ENCODE peak calls at places on chromosomes 1 and 21, in five cellular contexts. P is ovary, S is tibial artery, T is breast epithelium, I is left ventricle myocardium inferior. R is an unnamed sample. For H3K9me3, the result is how much of the 10 kb centered on the place peaks cover.

GRCh38 chr1:28602536-28603439 is 10.7 kb downstream of the RAB42 start:
- DNase-seq in I (no peak), P (peak), T (peak), S (peak), R (peak)

GRCh38 chr1:147272042-147272441 is 29.6 kb downstream of the CHD1L start:
- DNase-seq in P (no peak), I (no peak), S (no peak), T (no peak), R (no peak)

GRCh38 chr1:32758795-32759430 is 56.3 kb upstream of the SYNC start:
- DNase-seq in P (no peak), S (no peak), I (no peak), T (no peak), R (no peak)

GRCh38 chr21:42685036-42685435 is 31.6 kb downstream of the PDE9A start:
- DNase-seq in I (no peak), S (no peak), P (no peak), T (no peak), R (no peak)

GRCh38 chr1:234091065-234091401 is 186.6 kb downstream of the SLC35F3 start:
- DNase-seq in S (no peak), P (no peak), I (no peak), T (no peak), R (no peak)

GRCh38 chr1:22792396-22793171 is 81.9 kb downstream of the EPHB2 start:
- DNase-seq in S (no peak), I (no peak), P (peak), T (no peak), R (no peak)

GRCh38 chr1:170714163-170714562 is 50.2 kb downstream of the PRRX1 start:
- DNase-seq in S (no peak), T (no peak), I (no peak), P (no peak), R (no peak)

GRCh38 chr1:226424228-226425003 is 16.5 kb upstream of the PARP1 start:
- DNase-seq in P (no peak), I (no peak), S (no peak), T (no peak), R (no peak)

GRCh38 chr1:183454377-183454776 is 17.9 kb upstream of the SMG7 start:
- DNase-seq in P (no peak), T (no peak), S (no peak), I (no peak), R (no peak)

GRCh38 chr1:15849775-15850449 is 2.4 kb downstream of the SPEN start:
- DNase-seq in T (no peak), I (peak), S (peak), P (no peak), R (no peak)

GRCh38 chr1:54884135-54884586 is 2.8 kb downstream of the DHCR24 start:
- DNase-seq in S (no peak), I (no peak), P (no peak), T (no peak), R (no peak)

GRCh38 chr1:24486296-24487065 is 16.2 kb upstream of the RCAN3 start:
- DNase-seq in S (peak), P (no peak), I (no peak), T (no peak), R (peak)

GRCh38 chr21:45432575-45433255 is 27.8 kb downstream of the COL18A1 start:
- DNase-seq in T (no peak), P (peak), S (peak), I (no peak), R (no peak)

GRCh38 chr1:217953330-217953729 is 322.2 kb downstream of the SPATA17 start:
- DNase-seq in S (no peak), I (no peak), T (no peak), P (no peak), R (no peak)

GRCh38 chr21:25513810-25514209 is 93.5 kb downstream of the MRPL39 start:
- DNase-seq in P (no peak), S (no peak), T (no peak), I (no peak), R (no peak)
- H3K9me3 ChIP-seq in P (under half), S (under half), T (under half), I (under half), R (under half)

GRCh38 chr1:4509206-4509605 is 145.2 kb upstream of the AJAP1 start:
- DNase-seq in I (no peak), S (no peak), T (no peak), P (no peak), R (no peak)

GRCh38 chr1:4513326-4514114 is 140.9 kb upstream of the AJAP1 start:
- DNase-seq in I (no peak), S (no peak), T (no peak), P (no peak), R (no peak)

GRCh38 chr1:4512622-4513021 is 141.8 kb upstream of the AJAP1 start:
- DNase-seq in I (peak), S (no peak), P (peak), T (no peak), R (no peak)

GRCh38 chr1:4511374-4511773 is 143.0 kb upstream of the AJAP1 start:
- DNase-seq in S (peak), I (no peak), P (no peak), T (no peak), R (no peak)

DNA sequence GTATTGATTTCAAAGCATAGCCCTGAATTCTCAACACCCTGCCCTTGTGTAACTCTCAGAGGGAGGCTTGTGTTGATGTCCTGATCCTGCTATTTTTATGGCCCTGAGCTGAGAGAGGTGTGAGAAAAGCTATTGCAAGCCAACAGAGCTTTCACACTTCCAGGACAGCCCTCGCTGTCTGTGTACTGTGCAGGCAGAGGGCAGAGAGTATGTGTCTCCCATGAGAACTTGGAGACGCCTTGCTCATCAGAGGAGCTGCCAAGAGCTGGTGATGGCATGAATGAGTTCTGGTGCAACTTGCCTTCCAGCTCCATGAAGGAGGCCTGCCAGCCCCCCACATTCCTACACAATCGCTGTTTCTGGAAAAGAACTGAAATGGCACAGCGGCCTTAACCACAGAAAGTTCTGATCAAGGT is 144.1 kb upstream of the AJAP1 start:
- DNase-seq in I (no peak), P (no peak), T (peak), S (no peak), R (no peak)
- H3K9me3 ChIP-seq in I (under half), P (under half), T (under half), S (under half), R (under half)

DNA sequence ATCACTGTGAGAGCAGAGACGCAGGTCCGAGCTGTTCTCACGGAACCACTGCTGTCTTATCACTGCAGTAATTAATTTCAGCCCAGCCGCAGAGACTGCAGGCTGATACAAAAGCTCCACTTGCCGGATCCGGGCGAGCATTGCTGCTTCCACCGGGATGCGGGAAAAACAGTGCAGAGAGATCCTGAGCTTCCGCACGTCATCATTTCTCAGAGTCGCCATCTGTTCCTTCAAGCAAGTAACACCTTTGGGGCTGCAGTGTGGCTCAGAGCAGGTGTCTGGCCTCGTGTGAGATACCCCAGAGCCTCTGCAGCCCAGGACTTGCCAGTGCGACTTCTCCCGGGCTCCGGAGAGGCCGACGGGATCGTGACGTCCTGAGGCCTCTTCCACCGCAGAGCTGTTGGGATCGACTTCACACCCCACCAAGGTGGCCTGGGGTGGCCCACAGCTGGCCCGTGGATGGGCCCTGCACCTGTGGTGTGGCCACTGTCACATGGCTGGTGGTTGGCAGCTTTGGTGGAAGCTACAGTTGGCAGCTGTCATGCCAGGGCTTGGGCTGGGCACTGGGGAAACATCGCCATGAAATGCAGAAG is 92.4 kb upstream of the ACTRT2 start:
- DNase-seq in I (no peak), T (no peak), S (no peak), P (no peak), R (no peak)
- H3K9me3 ChIP-seq in I (under half), T (under half), S (under half), P (under half), R (under half)

DNA sequence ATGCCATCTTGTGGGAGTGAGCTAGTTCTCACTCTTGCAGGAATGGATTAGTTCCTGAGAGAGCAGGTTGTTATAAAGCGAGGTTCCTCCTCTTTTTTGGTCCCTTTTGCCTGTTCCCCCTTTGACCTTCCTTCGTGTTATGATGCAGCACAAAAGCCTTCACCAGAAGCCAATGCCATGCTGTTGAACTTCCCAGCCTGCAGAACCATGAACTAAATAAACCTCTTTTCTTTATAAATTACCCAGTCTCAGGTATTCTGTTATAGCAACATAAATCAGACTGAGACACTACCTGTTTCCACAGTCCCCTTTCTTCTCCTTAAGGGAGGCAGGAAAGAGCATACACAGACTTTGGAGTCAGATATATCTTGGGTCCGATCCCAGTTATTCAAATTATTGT is 25.6 kb downstream of the DISP3 start:
- DNase-seq in S (no peak), T (no peak), I (no peak), P (no peak), R (no peak)
- H3K9me3 ChIP-seq in S (under half), T (under half), I (half or more), P (under half), R (under half)

DNA sequence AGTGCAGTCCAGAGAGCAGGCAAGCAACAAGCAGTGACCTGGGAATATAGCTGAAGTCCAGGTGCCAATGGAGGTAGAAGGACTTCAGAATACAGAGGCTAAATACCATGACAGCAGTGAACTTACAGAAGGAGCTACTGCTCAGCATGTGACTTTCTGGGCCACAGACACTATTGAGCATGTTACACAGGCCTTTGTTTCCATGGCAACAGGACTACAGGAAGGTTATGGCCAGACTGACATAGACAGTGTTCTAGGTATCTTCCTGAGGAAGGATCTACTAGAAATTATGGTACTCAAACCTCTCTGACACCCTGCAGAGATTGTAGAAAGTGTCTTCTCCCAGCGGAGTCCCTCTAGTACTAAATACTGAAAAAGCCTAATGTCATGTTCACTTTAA is 11.0 kb downstream of the OR2M5 start:
- DNase-seq in P (no peak), S (no peak), T (no peak), I (no peak), R (no peak)
- H3K9me3 ChIP-seq in P (under half), S (under half), T (under half), I (under half), R (under half)

GRCh38 chr1:152725261-152725660 is 17.3 kb downstream of the LCE4A start:
- DNase-seq in I (no peak), P (no peak), S (no peak), T (no peak), R (no peak)
- H3K9me3 ChIP-seq in I (under half), P (under half), S (under half), T (under half), R (under half)

R was measured in CD8-positive, alpha-beta memory T cell.